ENCODE peak calls at places on chromosomes 13 and 19, in five cellular contexts. G is Right ventricle myocardium superior; X is cardiac muscle cell; W is HT1080; B is activated naive CD8-positive, alpha-beta T cell treated with anti-CD3 and anti-CD28 coated beads, Interleukin-2, amount 50 U/mL, for 16 hours. H is an unnamed sample.

GRCh38 chr13:59879281-59879680 is 284.4 kb downstream of the DIAPH3 start:
- DNase-seq in G (no peak), X (peak), W (no peak), B (no peak), H (no peak)

GRCh38 chr19:42596391-42597071 is 1.8 kb upstream of the CEACAM8 start:
- DNase-seq in G (no peak), X (peak), W (no peak), B (no peak), H (no peak)

GRCh38 chr19:4966591-4966990 is 2.3 kb upstream of the KDM4B start:
- DNase-seq in G (no peak), X (no peak), W (no peak), B (no peak), H (no peak)

GRCh38 chr13:30789360-30789862 is 54.1 kb downstream of the ALOX5AP start:
- DNase-seq in G (no peak), X (no peak), W (no peak), B (no peak), H (no peak)

GRCh38 chr13:38223093-38223492 is 126.6 kb upstream of the UFM1 start:
- DNase-seq in G (no peak), X (peak), W (peak), B (no peak), H (peak)

GRCh38 chr19:10602330-10603083 is 15.4 kb upstream of the AP1M2 start:
- DNase-seq in G (peak), X (peak), W (no peak), B (peak), H (peak)

GRCh38 chr19:40907968-40908735 is 26.1 kb upstream of the CYP2A7 start:
- DNase-seq in G (no peak), X (no peak), W (no peak), B (peak), H (no peak)

GRCh38 chr19:14459703-14460102 is 15.5 kb downstream of the PTGER1 start:
- DNase-seq in G (peak), X (no peak), W (no peak), B (no peak), H (no peak)

GRCh38 chr13:85974604-85975366 is 175.6 kb upstream of the SLITRK6 start:
- DNase-seq in G (no peak), X (peak), W (peak), B (no peak), H (no peak)

GRCh38 chr19:46378268-46378667 is 31.4 kb downstream of the PPP5C start:
- DNase-seq in G (no peak), X (peak), W (no peak), B (no peak), H (peak)

GRCh38 chr13:37429976-37430375 is 168.6 kb downstream of the POSTN start:
- DNase-seq in G (no peak), X (peak), W (peak), B (no peak), H (peak)

GRCh38 chr19:38412961-38413360 is 10.1 kb downstream of the FAM98C start:
- DNase-seq in G (no peak), X (no peak), W (no peak), B (no peak), H (no peak)

GRCh38 chr19:2714531-2715269 is 6.5 kb downstream of the DIRAS1 start:
- DNase-seq in G (no peak), X (no peak), W (no peak), B (no peak), H (no peak)

GRCh38 chr19:4482721-4483120 is 10.6 kb downstream of the HDGFL2 start:
- DNase-seq in G (no peak), X (no peak), W (no peak), B (no peak), H (no peak)

GRCh38 chr19:13240312-13241022 is 90.3 kb downstream of the IER2 start:
- DNase-seq in G (no peak), X (no peak), W (no peak), B (no peak), H (no peak)

GRCh38 chr19:6071103-6071485 is 39.2 kb downstream of the RFX2 start:
- DNase-seq in G (no peak), X (peak), W (no peak), B (no peak), H (peak)

GRCh38 chr13:110520431-110521295 is 40.9 kb downstream of the RAB20 start:
- DNase-seq in G (peak), X (peak), W (no peak), B (no peak), H (peak)

GRCh38 chr13:76000131-76000530 is 364.0 kb downstream of the LMO7 start:
- DNase-seq in G (no peak), X (no peak), W (no peak), B (no peak), H (no peak)

GRCh38 chr13:23159205-23159586 is 21.6 kb upstream of the SGCG start:
- DNase-seq in G (no peak), X (peak), W (no peak), B (no peak), H (no peak)

GRCh38 chr13:37488682-37489081 is 109.9 kb downstream of the POSTN start:
- DNase-seq in G (no peak), X (peak), W (no peak), B (no peak), H (peak)

GRCh38 chr19:10979950-10980349 is 19.1 kb downstream of the SMARCA4 start:
- DNase-seq in G (no peak), X (no peak), W (no peak), B (no peak), H (no peak)

GRCh38 chr19:38204728-38205127 is 19.3 kb downstream of the DPF1 start:
- DNase-seq in G (no peak), X (no peak), W (no peak), B (no peak), H (no peak)

GRCh38 chr19:52237771-52238400 is 31.5 kb upstream of the ZNF766 start:
- DNase-seq in G (peak), X (peak), W (peak), B (no peak), H (peak)

GRCh38 chr19:15292847-15293582 is 39.3 kb downstream of the BRD4 start:
- DNase-seq in G (peak), X (peak), W (no peak), B (no peak), H (no peak)

GRCh38 chr19:41427647-41428480 is 690 bp upstream of the B3GNT8 start:
- DNase-seq in G (peak), X (peak), W (no peak), B (no peak), H (no peak)

GRCh38 chr13:33487575-33488243 is 202.2 kb upstream of the STARD13 start:
- DNase-seq in G (no peak), X (peak), W (peak), B (no peak), H (peak)

GRCh38 chr13:37486171-37486661 is 112.4 kb downstream of the POSTN start:
- DNase-seq in G (no peak), X (peak), W (no peak), B (no peak), H (no peak)

GRCh38 chr13:80074143-80074752 is 266.7 kb downstream of the SPRY2 start:
- DNase-seq in G (no peak), X (no peak), W (no peak), B (no peak), H (no peak)

GRCh38 chr19:36488816-36489138 is 584 bp downstream of the ZNF566 start:
- DNase-seq in G (no peak), X (no peak), W (no peak), B (peak), H (peak)

GRCh38 chr19:16896913-16897571 is 8.2 kb downstream of the F2RL3 start:
- DNase-seq in G (peak), X (peak), W (no peak), B (peak), H (peak)

GRCh38 chr19:33815410-33816340 is 19.0 kb downstream of the KCTD15 start:
- DNase-seq in G (peak), X (peak), W (peak), B (no peak), H (peak)

GRCh38 chr19:35204799-35205732 is 23.5 kb downstream of the FAM187B start:
- DNase-seq in G (no peak), X (no peak), W (no peak), B (no peak), H (no peak)

GRCh38 chr13:49740870-49741269 is 49.6 kb upstream of the EBPL start:
- DNase-seq in G (no peak), X (no peak), W (no peak), B (no peak), H (no peak)

GRCh38 chr19:47086280-47086679 is 27.3 kb downstream of the ZC3H4 start:
- DNase-seq in G (no peak), X (no peak), W (no peak), B (no peak), H (no peak)

GRCh38 chr13:78187781-78188180 is 269.1 kb upstream of the EDNRB start:
- DNase-seq in G (no peak), X (no peak), W (no peak), B (no peak), H (no peak)

GRCh38 chr19:51016798-51017683 is 2.5 kb downstream of the KLK10 start:
- DNase-seq in G (no peak), X (peak), W (peak), B (no peak), H (no peak)

H was measured in astrocyte of the spinal cord.